ENCODE peak calls at places on chromosomes 11 and 22, in five cellular contexts. One of them, this sample, is unnamed.

GRCh38 chr22:29695129-29695926 is 24.5 kb upstream of the CABP7 start:
- DNase-seq in cardiac fibroblast: no peak
- DNase-seq in stimulated activated CD4-positive, alpha-beta T cell treated with anti-CD3 and anti-CD28 coated beads, TNF-alpha, amount 100 ng/mL, for 48 hours: no peak
- DNase-seq in naive thymus-derived CD8-positive, alpha-beta T cell: no peak
- DNase-seq in PC-9: no peak
- DNase-seq in this sample: no peak

GRCh38 chr11:33735426-33736147 is 636 bp downstream of the CD59 start:
- DNase-seq in cardiac fibroblast: peak
- DNase-seq in stimulated activated CD4-positive, alpha-beta T cell treated with anti-CD3 and anti-CD28 coated beads, TNF-alpha, amount 100 ng/mL, for 48 hours: no peak
- DNase-seq in naive thymus-derived CD8-positive, alpha-beta T cell: peak
- DNase-seq in PC-9: no peak
- DNase-seq in this sample: peak

GRCh38 chr22:45918455-45919370 is 58.2 kb downstream of the WNT7B start:
- DNase-seq in cardiac fibroblast: peak
- DNase-seq in stimulated activated CD4-positive, alpha-beta T cell treated with anti-CD3 and anti-CD28 coated beads, TNF-alpha, amount 100 ng/mL, for 48 hours: no peak
- DNase-seq in naive thymus-derived CD8-positive, alpha-beta T cell: no peak
- DNase-seq in PC-9: peak
- DNase-seq in this sample: no peak

GRCh38 chr11:113447621-113448310 is 27.4 kb downstream of the DRD2 start:
- DNase-seq in cardiac fibroblast: peak
- DNase-seq in stimulated activated CD4-positive, alpha-beta T cell treated with anti-CD3 and anti-CD28 coated beads, TNF-alpha, amount 100 ng/mL, for 48 hours: no peak
- DNase-seq in naive thymus-derived CD8-positive, alpha-beta T cell: no peak
- DNase-seq in PC-9: no peak
- DNase-seq in this sample: no peak

GRCh38 chr11:76663461-76663760 is 7.1 kb downstream of the LRRC32 start:
- DNase-seq in cardiac fibroblast: no peak
- DNase-seq in stimulated activated CD4-positive, alpha-beta T cell treated with anti-CD3 and anti-CD28 coated beads, TNF-alpha, amount 100 ng/mL, for 48 hours: no peak
- DNase-seq in naive thymus-derived CD8-positive, alpha-beta T cell: no peak
- DNase-seq in PC-9: no peak
- DNase-seq in this sample: no peak

GRCh38 chr22:41184679-41185078 is 20.4 kb upstream of the L3MBTL2 start:
- DNase-seq in cardiac fibroblast: no peak
- DNase-seq in stimulated activated CD4-positive, alpha-beta T cell treated with anti-CD3 and anti-CD28 coated beads, TNF-alpha, amount 100 ng/mL, for 48 hours: no peak
- DNase-seq in naive thymus-derived CD8-positive, alpha-beta T cell: no peak
- DNase-seq in PC-9: no peak
- DNase-seq in this sample: no peak

GRCh38 chr11:57094206-57094940 is 87.4 kb upstream of the LRRC55 start:
- DNase-seq in cardiac fibroblast: peak
- DNase-seq in stimulated activated CD4-positive, alpha-beta T cell treated with anti-CD3 and anti-CD28 coated beads, TNF-alpha, amount 100 ng/mL, for 48 hours: no peak
- DNase-seq in naive thymus-derived CD8-positive, alpha-beta T cell: no peak
- DNase-seq in PC-9: no peak
- DNase-seq in this sample: no peak

GRCh38 chr11:35235944-35236666 is 97.1 kb downstream of the CD44 start:
- DNase-seq in cardiac fibroblast: peak
- DNase-seq in stimulated activated CD4-positive, alpha-beta T cell treated with anti-CD3 and anti-CD28 coated beads, TNF-alpha, amount 100 ng/mL, for 48 hours: peak
- DNase-seq in naive thymus-derived CD8-positive, alpha-beta T cell: peak
- DNase-seq in PC-9: peak
- DNase-seq in this sample: no peak

GRCh38 chr11:8262552-8263108 is 1.0 kb downstream of the LMO1 start:
- DNase-seq in cardiac fibroblast: peak
- DNase-seq in stimulated activated CD4-positive, alpha-beta T cell treated with anti-CD3 and anti-CD28 coated beads, TNF-alpha, amount 100 ng/mL, for 48 hours: peak
- DNase-seq in naive thymus-derived CD8-positive, alpha-beta T cell: no peak
- DNase-seq in PC-9: peak
- DNase-seq in this sample: no peak

GRCh38 chr11:18299724-18300123 is 22.2 kb downstream of the HPS5 start:
- DNase-seq in cardiac fibroblast: no peak
- DNase-seq in stimulated activated CD4-positive, alpha-beta T cell treated with anti-CD3 and anti-CD28 coated beads, TNF-alpha, amount 100 ng/mL, for 48 hours: no peak
- DNase-seq in naive thymus-derived CD8-positive, alpha-beta T cell: no peak
- DNase-seq in PC-9: no peak
- DNase-seq in this sample: no peak

GRCh38 chr11:12121504-12121903 is 11.1 kb downstream of the MICAL2 start:
- DNase-seq in cardiac fibroblast: no peak
- DNase-seq in stimulated activated CD4-positive, alpha-beta T cell treated with anti-CD3 and anti-CD28 coated beads, TNF-alpha, amount 100 ng/mL, for 48 hours: no peak
- DNase-seq in naive thymus-derived CD8-positive, alpha-beta T cell: no peak
- DNase-seq in PC-9: no peak
- DNase-seq in this sample: no peak

GRCh38 chr11:33530824-33531223 is 169.8 kb downstream of the C11orf91 start:
- DNase-seq in cardiac fibroblast: peak
- DNase-seq in stimulated activated CD4-positive, alpha-beta T cell treated with anti-CD3 and anti-CD28 coated beads, TNF-alpha, amount 100 ng/mL, for 48 hours: no peak
- DNase-seq in naive thymus-derived CD8-positive, alpha-beta T cell: no peak
- DNase-seq in PC-9: no peak
- DNase-seq in this sample: no peak

GRCh38 chr11:132620423-132620822 is 911.9 kb downstream of the OPCML start:
- DNase-seq in cardiac fibroblast: peak
- DNase-seq in stimulated activated CD4-positive, alpha-beta T cell treated with anti-CD3 and anti-CD28 coated beads, TNF-alpha, amount 100 ng/mL, for 48 hours: no peak
- DNase-seq in naive thymus-derived CD8-positive, alpha-beta T cell: no peak
- DNase-seq in PC-9: no peak
- DNase-seq in this sample: no peak

GRCh38 chr11:127395034-127395433 is 394.5 kb upstream of the KIRREL3 start:
- DNase-seq in cardiac fibroblast: no peak
- DNase-seq in stimulated activated CD4-positive, alpha-beta T cell treated with anti-CD3 and anti-CD28 coated beads, TNF-alpha, amount 100 ng/mL, for 48 hours: no peak
- DNase-seq in naive thymus-derived CD8-positive, alpha-beta T cell: no peak
- DNase-seq in PC-9: no peak
- DNase-seq in this sample: no peak

GRCh38 chr11:134539285-134539684 is 127.2 kb upstream of the B3GAT1 start:
- DNase-seq in cardiac fibroblast: no peak
- DNase-seq in stimulated activated CD4-positive, alpha-beta T cell treated with anti-CD3 and anti-CD28 coated beads, TNF-alpha, amount 100 ng/mL, for 48 hours: no peak
- DNase-seq in naive thymus-derived CD8-positive, alpha-beta T cell: no peak
- DNase-seq in PC-9: no peak
- DNase-seq in this sample: no peak

GRCh38 chr22:50622723-50623327 is 5.1 kb downstream of the ARSA start:
- DNase-seq in cardiac fibroblast: no peak
- DNase-seq in stimulated activated CD4-positive, alpha-beta T cell treated with anti-CD3 and anti-CD28 coated beads, TNF-alpha, amount 100 ng/mL, for 48 hours: no peak
- DNase-seq in naive thymus-derived CD8-positive, alpha-beta T cell: no peak
- DNase-seq in PC-9: no peak
- DNase-seq in this sample: no peak

GRCh38 chr22:35971418-35972119 is 57.1 kb downstream of the RBFOX2 start:
- DNase-seq in cardiac fibroblast: peak
- DNase-seq in stimulated activated CD4-positive, alpha-beta T cell treated with anti-CD3 and anti-CD28 coated beads, TNF-alpha, amount 100 ng/mL, for 48 hours: no peak
- DNase-seq in naive thymus-derived CD8-positive, alpha-beta T cell: no peak
- DNase-seq in PC-9: no peak
- DNase-seq in this sample: no peak

This sample was measured in KG1.